ENCODE peak calls at places on chromosomes 3 and 15, in eight cellular contexts. J is dorsolateral prefrontal cortex, X is fibroblast of mammary gland, T is mucosa of descending colon, K is uterus, W is HFFc6, I is GM12865, L is BJ. Z is an unnamed sample.

GRCh38 chr3:49607105-49607591 is 52.9 kb downstream of the BSN start:
- DNase-seq in K (no peak), L (no peak), X (peak; percentile 18), T (no peak), J (no peak), I (no peak), W (no peak), Z (no peak)

GRCh38 chr3:143963946-143964345 is 7.7 kb upstream of the DIPK2A start:
- DNase-seq in W (no peak), X (peak; percentile 54), L (no peak), I (no peak), T (no peak), K (no peak), J (no peak), Z (no peak)

GRCh38 chr15:36256258-36256825 is 323.1 kb upstream of the CDIN1 start:
- DNase-seq in T (no peak), L (no peak), X (no peak), W (no peak), K (no peak), J (no peak), I (no peak), Z (no peak)

GRCh38 chr3:122021811-122022401 is at the start of gene ILDR1:
- DNase-seq in K (no peak), W (no peak), L (no peak), T (peak; percentile 87), I (peak; percentile 72), J (no peak), X (no peak), Z (no peak)

GRCh38 chr15:59688888-59689625 is at the start of gene BNIP2:
- DNase-seq in L (peak; percentile 91), W (peak; percentile 98), T (peak; percentile 100), K (peak; percentile 99), I (peak; percentile 99), J (peak; percentile 96), X (peak; percentile 98), Z (peak; percentile 72)

GRCh38 chr3:5846271-5846670 is 658.8 kb downstream of the EDEM1 start:
- DNase-seq in T (no peak), I (no peak), W (no peak), J (no peak), L (no peak), K (no peak), X (no peak), Z (no peak)

GRCh38 chr15:98853593-98854420 is 153.8 kb downstream of the PGPEP1L start:
- DNase-seq in W (no peak), K (no peak), T (no peak), L (no peak), I (no peak), X (peak; percentile 67), J (no peak), Z (no peak)

GRCh38 chr3:40885423-40885822 is 313.9 kb upstream of the CTNNB1 start:
- DNase-seq in T (no peak), X (no peak), J (no peak), K (no peak), W (no peak), I (no peak), L (no peak), Z (no peak)

GRCh38 chr15:49303003-49303402 is 120.0 kb upstream of the FGF7 start:
- DNase-seq in W (no peak), J (no peak), T (no peak), I (no peak), L (no peak), K (no peak), X (no peak), Z (no peak)

GRCh38 chr15:70479056-70479455 is 284.3 kb downstream of the UACA start:
- DNase-seq in T (no peak), L (no peak), I (no peak), J (no peak), K (no peak), X (no peak), W (no peak), Z (no peak)

GRCh38 chr3:53161345-53161819 is 373 bp downstream of the PRKCD start:
- DNase-seq in X (no peak), K (peak; percentile 35), W (no peak), L (no peak), T (peak; percentile 78), I (peak; percentile 50), J (no peak), Z (no peak)

GRCh38 chr15:45338417-45338816 is 39.9 kb downstream of the GATM start:
- DNase-seq in I (peak; percentile 18), X (no peak), L (no peak), W (no peak), T (no peak), J (no peak), K (no peak), Z (no peak)

DNA sequence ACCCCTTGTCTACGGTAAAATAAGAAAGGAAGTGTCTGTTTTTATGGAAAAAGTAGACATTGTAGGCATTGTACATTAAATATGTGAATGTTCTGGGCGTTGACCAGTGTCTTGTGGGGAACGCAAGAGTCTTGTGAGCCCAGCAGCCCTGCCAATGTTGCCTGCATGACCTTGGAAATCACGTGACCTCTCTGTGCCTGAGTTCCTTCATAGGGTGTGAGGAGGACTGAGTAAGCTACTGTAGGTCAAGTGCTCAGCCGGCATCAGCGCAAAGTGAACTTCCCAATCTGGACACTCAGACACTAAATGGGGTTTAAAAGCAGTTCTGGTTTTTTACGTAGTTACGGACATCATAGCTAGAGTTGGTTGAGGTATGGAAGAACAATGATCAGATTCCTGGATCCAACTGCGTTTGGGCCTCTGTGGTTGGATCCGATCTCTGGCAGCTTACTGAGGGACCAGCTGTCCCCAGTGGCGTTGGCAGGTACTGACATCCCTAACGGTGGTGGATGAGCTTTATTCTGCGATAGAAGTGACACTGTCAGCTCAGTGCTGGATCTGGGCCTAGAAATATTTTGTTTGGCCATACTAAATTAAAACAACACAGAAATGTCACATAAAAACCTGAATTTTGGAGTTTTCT is 63.8 kb downstream of the SPSB4 start:
- DNase-seq in W (no peak), K (no peak), T (no peak), L (no peak), X (no peak), I (no peak), J (no peak), Z (no peak)
- TF ChIP-seq CTCF in W (peak; percentile 61), K (no peak), T (no peak), L (no peak), X (peak; percentile 29), I (peak; percentile 47), J (peak; percentile 23), Z (peak; percentile 37)

DNA sequence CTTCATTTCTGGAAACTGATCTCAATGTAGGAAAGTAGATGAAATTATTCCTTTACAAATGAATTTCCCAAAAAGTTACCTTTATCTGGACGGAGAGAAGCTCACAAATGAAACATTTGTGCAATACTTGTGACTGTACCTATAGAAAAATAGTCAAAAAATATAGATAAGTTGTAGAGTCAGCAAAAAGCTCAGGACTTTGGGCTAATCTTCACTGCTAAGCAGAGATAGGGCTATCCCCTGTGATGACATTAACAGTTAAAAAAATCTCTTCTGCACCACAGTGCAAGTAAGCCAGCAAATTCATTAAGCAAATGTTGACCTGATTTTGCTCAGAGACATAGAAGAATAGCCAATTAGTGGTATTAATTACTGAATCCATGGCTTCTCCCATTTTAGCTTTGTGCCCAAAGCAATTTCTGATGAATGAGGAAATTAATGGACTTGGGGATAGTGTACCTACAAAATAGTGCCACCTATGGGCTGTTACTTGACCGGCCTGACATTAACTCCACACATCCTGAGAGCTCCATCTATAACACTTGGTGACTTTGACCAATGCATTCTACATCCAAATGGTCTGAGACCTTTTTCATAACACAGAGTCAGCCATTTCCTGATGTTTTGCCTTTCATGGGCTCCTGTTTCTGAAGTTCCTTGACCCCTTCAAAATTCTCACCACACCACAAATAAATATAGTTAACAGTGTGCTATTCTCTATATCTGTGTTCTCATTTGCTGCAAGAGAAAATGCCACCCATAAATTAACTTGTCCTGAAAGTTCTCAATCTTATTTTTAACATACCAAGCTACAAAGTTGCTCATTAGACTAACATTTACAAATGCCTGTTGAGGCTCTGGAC is 105.0 kb downstream of the SSR3 start:
- DNase-seq in W (peak; percentile 23), I (peak; percentile 49), T (no peak), L (no peak), J (no peak), K (no peak), X (peak; percentile 55), Z (no peak)
- TF ChIP-seq CTCF in W (peak; percentile 82), I (peak; percentile 54), T (no peak), L (peak; percentile 61), J (peak; percentile 60), K (no peak), X (peak; percentile 78), Z (peak; percentile 79)

GRCh38 chr15:79924379-79924778 is 27.6 kb upstream of the MTHFS start:
- DNase-seq in L (no peak), T (peak; percentile 58), X (no peak), K (no peak), I (no peak), W (no peak), J (no peak), Z (no peak)

GRCh38 chr15:79919749-79920511 is 23.1 kb upstream of the MTHFS start:
- DNase-seq in W (no peak), K (no peak), T (no peak), L (no peak), X (no peak), I (no peak), J (no peak), Z (no peak)

GRCh38 chr15:79922512-79923067 is 25.8 kb upstream of the MTHFS start:
- DNase-seq in I (no peak), K (no peak), T (no peak), L (no peak), W (no peak), J (no peak), X (no peak), Z (no peak)

GRCh38 chr15:79923515-79924169 is 26.8 kb upstream of the MTHFS start:
- DNase-seq in K (peak; percentile 97), L (peak; percentile 83), I (peak; percentile 100), W (peak; percentile 90), X (peak; percentile 90), J (peak; percentile 85), T (peak; percentile 99), Z (peak; percentile 57)

DNA sequence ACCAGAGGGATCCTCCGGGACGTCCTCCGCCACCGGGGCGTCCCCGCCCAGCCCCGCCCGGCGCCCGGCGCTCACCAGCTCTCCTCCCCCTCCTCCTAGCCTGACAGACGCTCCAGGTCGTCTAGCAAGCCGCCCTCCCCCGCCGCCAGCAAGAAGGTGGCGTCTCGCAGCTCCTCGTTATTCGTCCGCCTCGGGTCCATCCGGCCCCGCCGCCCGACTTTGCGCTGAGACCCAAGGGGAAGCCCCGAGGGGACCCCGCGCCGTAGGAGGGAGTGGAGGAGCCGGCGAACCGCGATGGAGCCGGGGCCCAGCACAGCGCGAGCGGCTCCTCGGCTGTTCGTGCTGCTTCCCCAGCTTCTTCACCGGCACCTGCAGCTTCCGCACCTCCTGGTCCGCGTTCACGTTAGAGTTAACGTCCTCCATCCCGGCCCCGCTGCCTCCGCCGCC is 26.3 kb upstream of the MTHFS start:
- DNase-seq in J (peak; percentile 65), K (peak; percentile 50), L (no peak), T (peak; percentile 87), W (peak; percentile 25), X (peak; percentile 30), I (peak; percentile 88), Z (no peak)
- TF ChIP-seq CTCF in J (no peak), K (no peak), L (no peak), T (no peak), W (no peak), X (no peak), I (no peak), Z (no peak)

DNA sequence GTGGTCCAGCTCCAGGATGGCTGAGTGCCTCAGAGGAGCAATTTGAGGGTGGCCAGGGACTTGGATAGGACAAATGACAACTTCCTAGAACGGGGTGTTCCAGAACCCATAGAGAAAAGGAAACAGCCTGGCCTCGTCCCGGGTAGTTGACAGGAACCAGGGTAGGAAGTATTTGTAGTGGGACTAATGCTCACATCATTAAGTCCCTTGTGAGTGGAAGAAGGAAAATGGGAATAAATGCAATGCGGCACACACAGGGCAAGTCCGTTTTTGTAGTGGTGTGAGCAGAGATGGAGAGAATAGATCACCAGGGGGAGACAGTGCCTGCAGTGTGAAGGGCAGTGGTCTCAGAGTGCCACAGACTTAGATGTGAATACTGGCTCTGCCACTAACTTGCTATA is 19.6 kb downstream of the TIMP4 start:
- DNase-seq in T (no peak), J (no peak), K (peak; percentile 37), L (no peak), I (peak; percentile 40), X (peak; percentile 82), W (peak; percentile 48), Z (no peak)
- TF ChIP-seq CTCF in T (no peak), J (peak; percentile 30), K (peak; percentile 39), L (peak; percentile 71), I (peak; percentile 34), X (peak; percentile 85), W (peak; percentile 76), Z (peak; percentile 63)